ENCODE peak calls at places on chromosomes 16 and 17, in five cellular contexts. U is SHP77, L is GM19239, T is endodermal cell, E is NCI-H2171 treated with DMSO at 0.1 percent for 48 hours. P is an unnamed sample.

GRCh38 chr16:17476414-17477259 is 5.9 kb upstream of the XYLT1 start:
- DNase-seq in L (peak), T (peak), E (peak), U (peak), P (peak)

GRCh38 chr17:79039171-79039570 is 15.2 kb downstream of the C1QTNF1 start:
- DNase-seq in E (no peak), L (no peak), T (peak), U (no peak), P (peak)

GRCh38 chr16:84893849-84894599 is 74.2 kb downstream of the CRISPLD2 start:
- DNase-seq in L (peak), U (no peak), E (no peak), T (no peak), P (no peak)

GRCh38 chr16:29975811-29976511 is 2.3 kb downstream of the TAOK2 start:
- DNase-seq in U (no peak), T (no peak), E (no peak), L (no peak), P (peak)

GRCh38 chr16:56349711-56350161 is 75.6 kb downstream of the AMFR start:
- DNase-seq in T (no peak), L (no peak), E (no peak), U (no peak), P (no peak)

GRCh38 chr16:67447508-67448076 is 16.7 kb downstream of the HSD11B2 start:
- DNase-seq in T (peak), U (peak), E (peak), L (peak), P (no peak)

GRCh38 chr17:33964344-33964979 is 290.6 kb upstream of the CCL2 start:
- DNase-seq in T (peak), E (no peak), L (peak), U (no peak), P (no peak)

GRCh38 chr16:67389911-67390815 is 3.1 kb downstream of the TPPP3 start:
- DNase-seq in L (no peak), T (no peak), U (no peak), E (no peak), P (no peak)

GRCh38 chr16:84486551-84487235 is 17.8 kb downstream of the MEAK7 start:
- DNase-seq in E (no peak), L (no peak), T (no peak), U (no peak), P (no peak)

GRCh38 chr17:8954339-8954738 is 11.2 kb downstream of the PIK3R5 start:
- DNase-seq in T (peak), E (no peak), U (no peak), L (no peak), P (peak)

GRCh38 chr16:57593990-57594389 is 34.4 kb upstream of the ADGRG1 start:
- DNase-seq in T (no peak), E (no peak), U (no peak), L (no peak), P (no peak)

GRCh38 chr16:85555549-85556455 is 57.3 kb upstream of the GSE1 start:
- DNase-seq in L (peak), E (peak), T (peak), U (peak), P (peak)

GRCh38 chr17:51850206-51850605 is 308.3 kb downstream of the CA10 start:
- DNase-seq in T (peak), U (no peak), E (no peak), L (no peak), P (peak)

GRCh38 chr16:85347213-85347591 is 234.9 kb upstream of the CIBAR2 start:
- DNase-seq in U (peak), E (no peak), T (peak), L (no peak), P (peak)

GRCh38 chr17:2691965-2692780 is 19.4 kb downstream of the CLUH start:
- DNase-seq in U (no peak), E (no peak), T (peak), L (peak), P (peak)

GRCh38 chr17:32806646-32807045 is 70.3 kb downstream of the MYO1D start:
- DNase-seq in L (no peak), T (no peak), E (no peak), U (no peak), P (no peak)

GRCh38 chr16:70418274-70418992 is 20.5 kb downstream of the ST3GAL2 start:
- DNase-seq in U (no peak), T (peak), L (no peak), E (no peak), P (no peak)

GRCh38 chr17:19495828-19496227 is 37.8 kb upstream of the SLC47A1 start:
- DNase-seq in E (no peak), L (no peak), T (no peak), U (no peak), P (peak)

GRCh38 chr17:39867891-39868553 is at the start of gene ZPBP2:
- DNase-seq in U (no peak), L (no peak), T (peak), E (no peak), P (no peak)

GRCh38 chr16:64866026-64866425 is 255.8 kb downstream of the CDH11 start:
- DNase-seq in T (no peak), L (no peak), E (no peak), U (no peak), P (no peak)

GRCh38 chr17:15742051-15742795 is 10.1 kb downstream of the TBC1D26 start:
- DNase-seq in L (no peak), E (no peak), T (peak), U (no peak), P (peak)

GRCh38 chr16:17431904-17432625 is 38.7 kb downstream of the XYLT1 start:
- DNase-seq in L (no peak), T (no peak), U (no peak), E (no peak), P (no peak)

GRCh38 chr17:83171661-83172060 is 92.3 kb downstream of the METRNL start:
- DNase-seq in T (peak), L (no peak), U (no peak), E (no peak), P (peak)

GRCh38 chr16:14193316-14193871 is 122.3 kb downstream of the MRTFB start:
- DNase-seq in U (peak), L (peak), E (peak), T (no peak), P (no peak)

GRCh38 chr17:3885970-3886369 is 6.9 kb downstream of the CAMKK1 start:
- DNase-seq in L (no peak), E (no peak), T (peak), U (no peak), P (peak)

GRCh38 chr17:71334041-71334781 is 786.6 kb upstream of the SOX9 start:
- DNase-seq in E (peak), U (no peak), L (no peak), T (no peak), P (no peak)

GRCh38 chr16:14151256-14152030 is 80.3 kb downstream of the MRTFB start:
- DNase-seq in L (no peak), U (no peak), E (no peak), T (no peak), P (no peak)

GRCh38 chr17:32912218-32912897 is 15.6 kb upstream of the TMEM98 start:
- DNase-seq in U (peak), T (peak), E (no peak), L (no peak), P (peak)

GRCh38 chr17:59668816-59669215 is 38.4 kb downstream of the PTRH2 start:
- DNase-seq in T (no peak), E (no peak), U (no peak), L (no peak), P (no peak)

GRCh38 chr17:21235921-21236320 is 17.3 kb downstream of the NATD1 start:
- DNase-seq in U (no peak), E (no peak), L (no peak), T (no peak), P (no peak)

GRCh38 chr17:19664136-19664820 is 15.7 kb downstream of the ALDH3A2 start:
- DNase-seq in U (no peak), L (no peak), T (no peak), E (no peak), P (peak)

GRCh38 chr16:69100046-69100765 is 5.2 kb upstream of the HAS3 start:
- DNase-seq in U (peak), L (no peak), E (peak), T (no peak), P (no peak)

GRCh38 chr17:11814655-11815262 is 182.5 kb downstream of the ZNF18 start:
- DNase-seq in L (no peak), T (peak), E (no peak), U (no peak), P (peak)

GRCh38 chr17:12765544-12765943 is 23.8 kb upstream of the ARHGAP44 start:
- DNase-seq in E (no peak), U (no peak), L (no peak), T (no peak), P (no peak)

GRCh38 chr16:74568961-74569631 is 37.8 kb downstream of the GLG1 start:
- DNase-seq in U (no peak), L (no peak), T (no peak), E (no peak), P (no peak)

GRCh38 chr16:66295191-66295590 is 71.3 kb upstream of the CDH5 start:
- DNase-seq in E (no peak), T (peak), U (no peak), L (no peak), P (peak)

GRCh38 chr16:85781685-85782370 is 17.5 kb downstream of the EMC8 start:
- DNase-seq in E (peak), L (no peak), U (no peak), T (no peak), P (no peak)

P was measured in islet precursor cell.